ENCODE peak calls at places on chromosome X, in ten cellular contexts. Y, Q, N, W, Z, A, O, L, G and P are unnamed samples.

GRCh38 chrX:64570204-64570603 is 175.0 kb upstream of the MTMR8 start:
- DNase-seq in O (no peak), L (no peak), W (no peak), A (no peak), Q (peak), G (no peak), Z (no peak), N (no peak), Y (no peak), P (peak)

GRCh38 chrX:15761564-15762191 is 23.6 kb downstream of the CA5B start:
- DNase-seq in Z (no peak), A (peak), W (no peak), N (peak), G (no peak), Y (no peak), Q (peak), O (peak), L (peak), P (peak)

GRCh38 chrX:29487214-29487613 is 728.1 kb upstream of the MAGEB2 start:
- DNase-seq in Q (no peak), L (no peak), N (no peak), Y (no peak), W (no peak), A (no peak), O (no peak), G (no peak), Z (no peak), P (no peak)

GRCh38 chrX:79623098-79623762 is 256.1 kb upstream of the ITM2A start:
- DNase-seq in Y (no peak), L (no peak), Q (no peak), W (no peak), A (no peak), G (no peak), N (no peak), Z (no peak), O (no peak), P (no peak)

GRCh38 chrX:68697036-68697435 is 49.6 kb downstream of the STARD8 start:
- DNase-seq in A (no peak), W (no peak), Z (no peak), Y (no peak), G (no peak), Q (no peak), N (no peak), L (no peak), O (no peak), P (no peak)

GRCh38 chrX:149510386-149510785 is 5.3 kb upstream of the IDS start:
- DNase-seq in A (peak), W (no peak), N (peak), Y (no peak), Z (no peak), Q (no peak), O (no peak), G (no peak), L (no peak), P (no peak)

GRCh38 chrX:15418707-15419181 is 34.5 kb upstream of the VEGFD start:
- DNase-seq in O (no peak), N (no peak), G (no peak), Y (no peak), W (no peak), Z (no peak), Q (no peak), A (no peak), L (no peak), P (no peak)

GRCh38 chrX:23503835-23504539 is 163.3 kb upstream of the PRDX4 start:
- DNase-seq in Y (no peak), G (no peak), N (peak), A (peak), Z (peak), W (no peak), O (peak), L (no peak), Q (peak), P (no peak)

GRCh38 chrX:37817579-37817978 is 29.8 kb downstream of the DYNLT3 start:
- DNase-seq in A (no peak), O (no peak), Y (no peak), Z (no peak), N (no peak), Q (no peak), W (no peak), L (no peak), G (no peak), P (no peak)

GRCh38 chrX:54640721-54641120 is 110.7 kb downstream of the GNL3L start:
- DNase-seq in Z (no peak), A (no peak), L (no peak), O (no peak), W (no peak), N (no peak), Q (peak), Y (no peak), G (no peak), P (no peak)

GRCh38 chrX:63529961-63530360 is 178.8 kb upstream of the SPIN4 start:
- DNase-seq in Z (no peak), W (no peak), O (no peak), A (no peak), L (no peak), N (no peak), G (no peak), Y (no peak), Q (no peak), P (no peak)

GRCh38 chrX:37437160-37437559 is 88.0 kb downstream of the PRRG1 start:
- DNase-seq in A (no peak), Q (no peak), L (no peak), N (no peak), Z (no peak), Y (no peak), G (no peak), O (no peak), W (no peak), P (no peak)

GRCh38 chrX:139766545-139766983 is 58.6 kb upstream of the MCF2 start:
- DNase-seq in L (peak), Q (no peak), W (no peak), Z (no peak), G (no peak), N (no peak), O (no peak), A (no peak), Y (no peak), P (no peak)

GRCh38 chrX:45515262-45516215 is 314.9 kb upstream of the DIPK2B start:
- DNase-seq in N (peak), O (peak), Q (peak), L (peak), G (no peak), Z (peak), W (no peak), A (peak), Y (peak), P (peak)

GRCh38 chrX:106302304-106302703 is 134.2 kb downstream of the PWWP3B start:
- DNase-seq in G (no peak), W (no peak), Z (no peak), Q (peak), A (no peak), Y (no peak), N (no peak), L (no peak), O (no peak), P (no peak)

GRCh38 chrX:153909024-153909979 is 4.8 kb downstream of the AVPR2 start:
- DNase-seq in Q (no peak), Z (no peak), N (no peak), W (no peak), Y (no peak), G (peak), L (no peak), O (no peak), A (no peak), P (peak)

GRCh38 chrX:42673411-42673810 is 104.6 kb downstream of the PPP1R2C start:
- DNase-seq in A (no peak), W (no peak), Y (no peak), O (no peak), L (no peak), Q (no peak), Z (no peak), G (no peak), N (no peak), P (no peak)

GRCh38 chrX:10549280-10549679 is 71.1 kb downstream of the MID1 start:
- DNase-seq in A (no peak), Z (no peak), W (no peak), N (no peak), L (no peak), O (peak), Q (peak), Y (no peak), G (no peak), P (no peak)